ENCODE peak calls at places on chromosomes 3 and 15, in six cellular contexts. One of them, this sample, is unnamed.

GRCh38 chr15:66481107-66481856 is 16.3 kb downstream of the SNAPC5 start:
- DNase-seq in activated T-helper 1 cell treated with Interleukin-2 at 50 U/mL for 16 hours: no peak
- DNase-seq in NCI-H510A treated with DMSO at 0.1 percent for 48 hours: no peak
- DNase-seq in OCI-M1: peak
- DNase-seq in lower leg skin: no peak
- DNase-seq in activated B cell treated with CpG ODN at 0.5 μM for 24 hours: no peak
- DNase-seq in this sample: no peak

GRCh38 chr15:69359724-69360123 is 54.4 kb upstream of the KIF23 start:
- DNase-seq in activated T-helper 1 cell treated with Interleukin-2 at 50 U/mL for 16 hours: no peak
- DNase-seq in NCI-H510A treated with DMSO at 0.1 percent for 48 hours: no peak
- DNase-seq in OCI-M1: peak
- DNase-seq in lower leg skin: no peak
- DNase-seq in activated B cell treated with CpG ODN at 0.5 μM for 24 hours: no peak
- DNase-seq in this sample: no peak

GRCh38 chr3:66304293-66304692 is 83.5 kb downstream of the SLC25A26 start:
- DNase-seq in activated T-helper 1 cell treated with Interleukin-2 at 50 U/mL for 16 hours: no peak
- DNase-seq in NCI-H510A treated with DMSO at 0.1 percent for 48 hours: no peak
- DNase-seq in OCI-M1: no peak
- DNase-seq in lower leg skin: no peak
- DNase-seq in activated B cell treated with CpG ODN at 0.5 μM for 24 hours: no peak
- DNase-seq in this sample: no peak

GRCh38 chr15:93018574-93018973 is 70.4 kb downstream of the RGMA start:
- DNase-seq in activated T-helper 1 cell treated with Interleukin-2 at 50 U/mL for 16 hours: no peak
- DNase-seq in NCI-H510A treated with DMSO at 0.1 percent for 48 hours: no peak
- DNase-seq in OCI-M1: no peak
- DNase-seq in lower leg skin: no peak
- DNase-seq in activated B cell treated with CpG ODN at 0.5 μM for 24 hours: no peak
- DNase-seq in this sample: no peak

GRCh38 chr15:25783607-25784131 is 79.5 kb downstream of the ATP10A start:
- DNase-seq in activated T-helper 1 cell treated with Interleukin-2 at 50 U/mL for 16 hours: peak
- DNase-seq in NCI-H510A treated with DMSO at 0.1 percent for 48 hours: no peak
- DNase-seq in OCI-M1: peak
- DNase-seq in lower leg skin: no peak
- DNase-seq in activated B cell treated with CpG ODN at 0.5 μM for 24 hours: no peak
- DNase-seq in this sample: no peak

GRCh38 chr15:35630985-35631384 is 85.0 kb upstream of the DPH6 start:
- DNase-seq in activated T-helper 1 cell treated with Interleukin-2 at 50 U/mL for 16 hours: no peak
- DNase-seq in NCI-H510A treated with DMSO at 0.1 percent for 48 hours: peak
- DNase-seq in OCI-M1: no peak
- DNase-seq in lower leg skin: no peak
- DNase-seq in activated B cell treated with CpG ODN at 0.5 μM for 24 hours: no peak
- DNase-seq in this sample: no peak

GRCh38 chr3:50611464-50612233 is at the start of gene CISH:
- DNase-seq in activated T-helper 1 cell treated with Interleukin-2 at 50 U/mL for 16 hours: peak
- DNase-seq in NCI-H510A treated with DMSO at 0.1 percent for 48 hours: peak
- DNase-seq in OCI-M1: peak
- DNase-seq in lower leg skin: peak
- DNase-seq in activated B cell treated with CpG ODN at 0.5 μM for 24 hours: peak
- DNase-seq in this sample: peak

GRCh38 chr15:64854041-64854440 is 12.3 kb downstream of the PLEKHO2 start:
- DNase-seq in activated T-helper 1 cell treated with Interleukin-2 at 50 U/mL for 16 hours: no peak
- DNase-seq in NCI-H510A treated with DMSO at 0.1 percent for 48 hours: no peak
- DNase-seq in OCI-M1: no peak
- DNase-seq in lower leg skin: no peak
- DNase-seq in activated B cell treated with CpG ODN at 0.5 μM for 24 hours: no peak
- DNase-seq in this sample: no peak

GRCh38 chr3:178439504-178439903 is 96.7 kb upstream of the KCNMB2 start:
- DNase-seq in activated T-helper 1 cell treated with Interleukin-2 at 50 U/mL for 16 hours: no peak
- DNase-seq in NCI-H510A treated with DMSO at 0.1 percent for 48 hours: peak
- DNase-seq in OCI-M1: peak
- DNase-seq in lower leg skin: no peak
- DNase-seq in activated B cell treated with CpG ODN at 0.5 μM for 24 hours: no peak
- DNase-seq in this sample: no peak

GRCh38 chr15:59966262-59966661 is 37.8 kb upstream of the FOXB1 start:
- DNase-seq in activated T-helper 1 cell treated with Interleukin-2 at 50 U/mL for 16 hours: no peak
- DNase-seq in NCI-H510A treated with DMSO at 0.1 percent for 48 hours: no peak
- DNase-seq in OCI-M1: no peak
- DNase-seq in lower leg skin: no peak
- DNase-seq in activated B cell treated with CpG ODN at 0.5 μM for 24 hours: no peak
- DNase-seq in this sample: no peak

GRCh38 chr15:63601026-63601726 is 4.0 kb downstream of the FBXL22 start:
- DNase-seq in activated T-helper 1 cell treated with Interleukin-2 at 50 U/mL for 16 hours: peak
- DNase-seq in NCI-H510A treated with DMSO at 0.1 percent for 48 hours: no peak
- DNase-seq in OCI-M1: peak
- DNase-seq in lower leg skin: no peak
- DNase-seq in activated B cell treated with CpG ODN at 0.5 μM for 24 hours: peak
- DNase-seq in this sample: no peak

GRCh38 chr3:137103739-137104138 is 146.0 kb downstream of the IL20RB start:
- DNase-seq in activated T-helper 1 cell treated with Interleukin-2 at 50 U/mL for 16 hours: no peak
- DNase-seq in NCI-H510A treated with DMSO at 0.1 percent for 48 hours: no peak
- DNase-seq in OCI-M1: no peak
- DNase-seq in lower leg skin: no peak
- DNase-seq in activated B cell treated with CpG ODN at 0.5 μM for 24 hours: no peak
- DNase-seq in this sample: no peak

GRCh38 chr3:141498592-141499223 is 11.9 kb downstream of the RASA2 start:
- DNase-seq in activated T-helper 1 cell treated with Interleukin-2 at 50 U/mL for 16 hours: peak
- DNase-seq in NCI-H510A treated with DMSO at 0.1 percent for 48 hours: no peak
- DNase-seq in OCI-M1: peak
- DNase-seq in lower leg skin: no peak
- DNase-seq in activated B cell treated with CpG ODN at 0.5 μM for 24 hours: peak
- DNase-seq in this sample: peak

GRCh38 chr15:48785195-48785594 is 25.7 kb downstream of the CEP152 start:
- DNase-seq in activated T-helper 1 cell treated with Interleukin-2 at 50 U/mL for 16 hours: no peak
- DNase-seq in NCI-H510A treated with DMSO at 0.1 percent for 48 hours: no peak
- DNase-seq in OCI-M1: no peak
- DNase-seq in lower leg skin: no peak
- DNase-seq in activated B cell treated with CpG ODN at 0.5 μM for 24 hours: no peak
- DNase-seq in this sample: no peak

GRCh38 chr3:186871403-186871924 is 29.0 kb downstream of the ADIPOQ start:
- DNase-seq in activated T-helper 1 cell treated with Interleukin-2 at 50 U/mL for 16 hours: no peak
- DNase-seq in NCI-H510A treated with DMSO at 0.1 percent for 48 hours: no peak
- DNase-seq in OCI-M1: peak
- DNase-seq in lower leg skin: no peak
- DNase-seq in activated B cell treated with CpG ODN at 0.5 μM for 24 hours: no peak
- DNase-seq in this sample: no peak

GRCh38 chr3:186172353-186172752 is 63.5 kb upstream of the ETV5 start:
- DNase-seq in activated T-helper 1 cell treated with Interleukin-2 at 50 U/mL for 16 hours: no peak
- DNase-seq in NCI-H510A treated with DMSO at 0.1 percent for 48 hours: no peak
- DNase-seq in OCI-M1: no peak
- DNase-seq in lower leg skin: no peak
- DNase-seq in activated B cell treated with CpG ODN at 0.5 μM for 24 hours: no peak
- DNase-seq in this sample: no peak

GRCh38 chr15:94387854-94388441 is 156.6 kb downstream of the MCTP2 start:
- DNase-seq in activated T-helper 1 cell treated with Interleukin-2 at 50 U/mL for 16 hours: no peak
- DNase-seq in NCI-H510A treated with DMSO at 0.1 percent for 48 hours: no peak
- DNase-seq in OCI-M1: peak
- DNase-seq in lower leg skin: no peak
- DNase-seq in activated B cell treated with CpG ODN at 0.5 μM for 24 hours: peak
- DNase-seq in this sample: no peak

GRCh38 chr15:98126326-98127090 is 166.0 kb downstream of the ARRDC4 start:
- DNase-seq in activated T-helper 1 cell treated with Interleukin-2 at 50 U/mL for 16 hours: no peak
- DNase-seq in NCI-H510A treated with DMSO at 0.1 percent for 48 hours: no peak
- DNase-seq in OCI-M1: no peak
- DNase-seq in lower leg skin: no peak
- DNase-seq in activated B cell treated with CpG ODN at 0.5 μM for 24 hours: no peak
- DNase-seq in this sample: no peak

GRCh38 chr3:124858275-124858674 is 28.9 kb downstream of the ITGB5 start:
- DNase-seq in activated T-helper 1 cell treated with Interleukin-2 at 50 U/mL for 16 hours: no peak
- DNase-seq in NCI-H510A treated with DMSO at 0.1 percent for 48 hours: no peak
- DNase-seq in OCI-M1: no peak
- DNase-seq in lower leg skin: no peak
- DNase-seq in activated B cell treated with CpG ODN at 0.5 μM for 24 hours: no peak
- DNase-seq in this sample: no peak

GRCh38 chr3:16813336-16813735 is 71.4 kb upstream of the PLCL2 start:
- DNase-seq in activated T-helper 1 cell treated with Interleukin-2 at 50 U/mL for 16 hours: no peak
- DNase-seq in NCI-H510A treated with DMSO at 0.1 percent for 48 hours: no peak
- DNase-seq in OCI-M1: no peak
- DNase-seq in lower leg skin: no peak
- DNase-seq in activated B cell treated with CpG ODN at 0.5 μM for 24 hours: no peak
- DNase-seq in this sample: no peak

GRCh38 chr3:16849240-16849639 is 35.5 kb upstream of the PLCL2 start:
- DNase-seq in activated T-helper 1 cell treated with Interleukin-2 at 50 U/mL for 16 hours: peak
- DNase-seq in NCI-H510A treated with DMSO at 0.1 percent for 48 hours: peak
- DNase-seq in OCI-M1: peak
- DNase-seq in lower leg skin: no peak
- DNase-seq in activated B cell treated with CpG ODN at 0.5 μM for 24 hours: peak
- DNase-seq in this sample: peak

GRCh38 chr3:149507491-149508324 is 33.2 kb downstream of the TM4SF4 start:
- DNase-seq in activated T-helper 1 cell treated with Interleukin-2 at 50 U/mL for 16 hours: no peak
- DNase-seq in NCI-H510A treated with DMSO at 0.1 percent for 48 hours: no peak
- DNase-seq in OCI-M1: peak
- DNase-seq in lower leg skin: no peak
- DNase-seq in activated B cell treated with CpG ODN at 0.5 μM for 24 hours: no peak
- DNase-seq in this sample: peak

GRCh38 chr3:10473581-10474438 is 31.6 kb downstream of the ATP2B2 start:
- DNase-seq in activated T-helper 1 cell treated with Interleukin-2 at 50 U/mL for 16 hours: no peak
- DNase-seq in NCI-H510A treated with DMSO at 0.1 percent for 48 hours: no peak
- DNase-seq in OCI-M1: no peak
- DNase-seq in lower leg skin: no peak
- DNase-seq in activated B cell treated with CpG ODN at 0.5 μM for 24 hours: no peak
- DNase-seq in this sample: no peak

GRCh38 chr3:47889001-47889757 is 86.2 kb downstream of the DHX30 start:
- DNase-seq in activated T-helper 1 cell treated with Interleukin-2 at 50 U/mL for 16 hours: no peak
- DNase-seq in NCI-H510A treated with DMSO at 0.1 percent for 48 hours: no peak
- DNase-seq in OCI-M1: no peak
- DNase-seq in lower leg skin: no peak
- DNase-seq in activated B cell treated with CpG ODN at 0.5 μM for 24 hours: no peak
- DNase-seq in this sample: no peak

GRCh38 chr15:74727727-74728126 is 2.4 kb upstream of the CYP1A1 start:
- DNase-seq in activated T-helper 1 cell treated with Interleukin-2 at 50 U/mL for 16 hours: no peak
- DNase-seq in NCI-H510A treated with DMSO at 0.1 percent for 48 hours: peak
- DNase-seq in OCI-M1: no peak
- DNase-seq in lower leg skin: no peak
- DNase-seq in activated B cell treated with CpG ODN at 0.5 μM for 24 hours: no peak
- DNase-seq in this sample: no peak

GRCh38 chr15:65370885-65371284 is 6.9 kb downstream of the IGDCC3 start:
- DNase-seq in activated T-helper 1 cell treated with Interleukin-2 at 50 U/mL for 16 hours: no peak
- DNase-seq in NCI-H510A treated with DMSO at 0.1 percent for 48 hours: no peak
- DNase-seq in OCI-M1: no peak
- DNase-seq in lower leg skin: no peak
- DNase-seq in activated B cell treated with CpG ODN at 0.5 μM for 24 hours: no peak
- DNase-seq in this sample: no peak

GRCh38 chr15:88077249-88077810 is 179.2 kb downstream of the NTRK3 start:
- DNase-seq in activated T-helper 1 cell treated with Interleukin-2 at 50 U/mL for 16 hours: no peak
- DNase-seq in NCI-H510A treated with DMSO at 0.1 percent for 48 hours: no peak
- DNase-seq in OCI-M1: no peak
- DNase-seq in lower leg skin: peak
- DNase-seq in activated B cell treated with CpG ODN at 0.5 μM for 24 hours: no peak
- DNase-seq in this sample: no peak

GRCh38 chr15:57084178-57084577 is 165.7 kb downstream of the TCF12 start:
- DNase-seq in activated T-helper 1 cell treated with Interleukin-2 at 50 U/mL for 16 hours: no peak
- DNase-seq in NCI-H510A treated with DMSO at 0.1 percent for 48 hours: no peak
- DNase-seq in OCI-M1: no peak
- DNase-seq in lower leg skin: no peak
- DNase-seq in activated B cell treated with CpG ODN at 0.5 μM for 24 hours: no peak
- DNase-seq in this sample: no peak

GRCh38 chr3:114437897-114438296 is 144.1 kb downstream of the TIGIT start:
- DNase-seq in activated T-helper 1 cell treated with Interleukin-2 at 50 U/mL for 16 hours: no peak
- DNase-seq in NCI-H510A treated with DMSO at 0.1 percent for 48 hours: no peak
- DNase-seq in OCI-M1: no peak
- DNase-seq in lower leg skin: no peak
- DNase-seq in activated B cell treated with CpG ODN at 0.5 μM for 24 hours: no peak
- DNase-seq in this sample: no peak

GRCh38 chr3:71045917-71046282 is 537.6 kb downstream of the FOXP1 start:
- DNase-seq in activated T-helper 1 cell treated with Interleukin-2 at 50 U/mL for 16 hours: no peak
- DNase-seq in NCI-H510A treated with DMSO at 0.1 percent for 48 hours: no peak
- DNase-seq in OCI-M1: no peak
- DNase-seq in lower leg skin: no peak
- DNase-seq in activated B cell treated with CpG ODN at 0.5 μM for 24 hours: no peak
- DNase-seq in this sample: no peak